ENCODE peak calls at places on chromosomes 11 and 22, in nine cellular contexts. U, M, Y, K, G, S, D, N and T are unnamed samples.

GRCh38 chr11:4891996-4892640 is 10.4 kb downstream of the OR51T1 start:
- DNase-seq in S (no peak), D (no peak), K (peak; percentile 80), G (peak; percentile 10), Y (no peak), M (no peak), N (no peak), U (peak; percentile 90), T (no peak)

GRCh38 chr11:56637500-56637899 is 4.7 kb downstream of the OR5AP2 start:
- DNase-seq in K (no peak), D (no peak), Y (no peak), G (no peak), U (no peak), M (no peak), N (no peak), S (no peak), T (no peak)

GRCh38 chr11:134461621-134462020 is 49.6 kb upstream of the B3GAT1 start:
- DNase-seq in G (no peak), M (no peak), N (no peak), K (no peak), S (no peak), U (no peak), D (no peak), Y (no peak), T (no peak)

GRCh38 chr11:3123316-3123715 is 41.8 kb downstream of the OSBPL5 start:
- DNase-seq in K (no peak), S (peak; percentile 48), D (no peak), Y (no peak), U (peak; percentile 45), N (peak; percentile 71), M (no peak), G (no peak), T (no peak)

GRCh38 chr11:68412593-68413475 is 47.7 kb upstream of the PPP6R3 start:
- DNase-seq in K (no peak), M (no peak), Y (no peak), D (no peak), N (no peak), S (peak; percentile 53), U (peak; percentile 93), G (no peak), T (no peak)

GRCh38 chr11:65351511-65351910 is 3.0 kb upstream of the TIGD3 start:
- DNase-seq in S (no peak), U (no peak), G (no peak), D (no peak), M (no peak), K (no peak), Y (no peak), N (no peak), T (no peak)

GRCh38 chr11:46504817-46505613 is 88.8 kb downstream of the AMBRA1 start:
- DNase-seq in U (peak; percentile 46), S (no peak), M (peak; percentile 36), D (no peak), G (no peak), Y (no peak), N (no peak), K (no peak), T (no peak)

GRCh38 chr22:25702046-25702445 is 39.9 kb upstream of the MYO18B start:
- DNase-seq in D (peak; percentile 30), G (no peak), S (peak; percentile 69), K (peak; percentile 11), U (peak; percentile 36), Y (no peak), N (peak; percentile 61), M (peak; percentile 10), T (no peak)

GRCh38 chr11:118263694-118264567 is at the start of gene MPZL2:
- DNase-seq in N (no peak), K (peak; percentile 95), U (peak; percentile 11), Y (peak; percentile 86), S (no peak), G (peak; percentile 83), M (peak; percentile 69), D (no peak), T (peak; percentile 65)

GRCh38 chr22:49783926-49784629 is 43.6 kb downstream of the BRD1 start:
- DNase-seq in N (no peak), K (no peak), S (peak; percentile 36), G (no peak), U (no peak), M (no peak), D (no peak), Y (no peak), T (no peak)

GRCh38 chr11:113555071-113555739 is 80.0 kb upstream of the DRD2 start:
- DNase-seq in N (no peak), U (no peak), M (no peak), Y (no peak), K (no peak), S (peak; percentile 49), D (no peak), G (no peak), T (no peak)

GRCh38 chr11:33375688-33376311 is 118.6 kb downstream of the HIPK3 start:
- DNase-seq in G (peak; percentile 35), D (peak; percentile 80), M (peak; percentile 16), K (peak; percentile 34), S (peak; percentile 76), U (peak; percentile 71), N (peak; percentile 82), Y (peak; percentile 23), T (no peak)

GRCh38 chr11:63592975-63593395 is 21.2 kb downstream of the PLAAT3 start:
- DNase-seq in U (peak; percentile 56), M (no peak), K (peak; percentile 61), G (no peak), N (peak; percentile 36), D (peak; percentile 33), Y (peak; percentile 44), S (peak; percentile 62), T (no peak)

GRCh38 chr11:132904091-132904490 is 628.2 kb downstream of the OPCML start:
- DNase-seq in M (no peak), U (no peak), K (no peak), Y (no peak), D (no peak), N (no peak), S (no peak), G (no peak), T (no peak)

GRCh38 chr11:132895340-132895739 is 637.0 kb downstream of the OPCML start:
- DNase-seq in U (peak; percentile 18), K (no peak), S (no peak), G (peak; percentile 24), Y (no peak), D (no peak), N (no peak), M (no peak), T (no peak)

GRCh38 chr11:132901638-132902610 is 630.4 kb downstream of the OPCML start:
- DNase-seq in Y (no peak), M (no peak), N (no peak), S (no peak), U (peak; percentile 26), K (no peak), G (no peak), D (no peak), T (no peak)

GRCh38 chr11:132894598-132894997 is 637.7 kb downstream of the OPCML start:
- DNase-seq in G (peak; percentile 56), K (no peak), U (no peak), M (no peak), N (no peak), D (no peak), Y (no peak), S (no peak), T (no peak)

DNA sequence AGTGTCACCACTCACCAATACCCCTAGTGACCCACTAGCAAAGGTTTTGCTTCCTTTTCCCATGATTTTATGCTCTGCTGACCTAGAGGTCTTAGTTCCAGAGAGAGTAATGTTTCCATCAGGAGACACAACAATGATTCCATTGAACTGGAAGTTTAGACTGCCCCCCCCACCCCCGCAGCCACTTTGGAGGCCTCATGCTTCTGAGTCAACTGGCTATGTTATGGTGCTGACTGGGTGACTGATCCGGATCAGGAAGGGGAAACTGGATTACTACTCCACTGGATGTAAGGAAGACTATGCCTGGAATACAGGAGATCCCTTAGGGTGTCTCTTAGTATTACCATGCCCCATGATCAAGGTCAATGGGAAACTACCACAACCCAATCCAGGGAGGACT is 633.6 kb downstream of the OPCML start:
- DNase-seq in N (no peak), U (no peak), K (no peak), M (no peak), G (no peak), S (no peak), D (no peak), Y (no peak), T (no peak)
- H3K9me2 ChIP-seq in N (no peaks in the 10 kb centered on the region), U (no peaks in the 10 kb centered on the region), K (no peaks in the 10 kb centered on the region), M (no peaks in the 10 kb centered on the region), G (no peaks in the 10 kb centered on the region), S (no peaks in the 10 kb centered on the region), D (no peaks in the 10 kb centered on the region), Y (no peaks in the 10 kb centered on the region), T (no peaks in the 10 kb centered on the region)

DNA sequence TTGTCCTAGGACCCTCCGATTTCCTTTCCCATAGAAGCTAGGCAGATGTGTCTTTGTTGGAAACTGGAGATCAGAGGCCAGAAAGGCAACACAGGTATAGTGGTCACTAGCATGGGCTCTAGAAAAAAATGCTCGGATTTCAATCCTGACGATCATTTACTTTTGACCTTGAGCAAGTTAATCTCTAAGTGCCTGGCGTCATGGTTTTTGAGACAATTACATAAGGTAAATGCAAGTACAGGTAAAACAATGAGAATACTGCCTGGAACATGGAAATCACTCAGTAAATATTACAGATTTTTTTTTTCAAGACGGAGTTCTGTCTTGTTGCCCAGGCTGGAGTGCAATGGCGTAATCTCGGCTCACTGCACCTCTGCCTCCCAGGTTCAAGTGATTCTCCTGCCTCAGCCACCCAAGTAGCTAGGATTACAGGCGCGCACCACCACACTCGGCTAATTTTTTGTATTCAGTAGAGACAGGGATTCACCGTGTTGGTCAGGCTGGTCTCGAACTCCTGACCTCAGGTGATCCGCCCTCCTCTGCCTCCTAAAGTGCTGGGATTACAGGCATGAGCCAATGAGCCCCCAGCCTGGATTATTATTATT is 1.1 kb upstream of the DENND5A start:
- DNase-seq in S (no peak), K (no peak), N (no peak), G (peak; percentile 35), Y (no peak), D (no peak), U (no peak), M (no peak), T (no peak)
- H3K9me2 ChIP-seq in S (no peaks in the 10 kb centered on the region), K (no peaks in the 10 kb centered on the region), N (no peaks in the 10 kb centered on the region), G (no peaks in the 10 kb centered on the region), Y (no peaks in the 10 kb centered on the region), D (no peaks in the 10 kb centered on the region), U (no peaks in the 10 kb centered on the region), M (no peaks in the 10 kb centered on the region), T (peaks cover 4% of the 10 kb centered on the region)

DNA sequence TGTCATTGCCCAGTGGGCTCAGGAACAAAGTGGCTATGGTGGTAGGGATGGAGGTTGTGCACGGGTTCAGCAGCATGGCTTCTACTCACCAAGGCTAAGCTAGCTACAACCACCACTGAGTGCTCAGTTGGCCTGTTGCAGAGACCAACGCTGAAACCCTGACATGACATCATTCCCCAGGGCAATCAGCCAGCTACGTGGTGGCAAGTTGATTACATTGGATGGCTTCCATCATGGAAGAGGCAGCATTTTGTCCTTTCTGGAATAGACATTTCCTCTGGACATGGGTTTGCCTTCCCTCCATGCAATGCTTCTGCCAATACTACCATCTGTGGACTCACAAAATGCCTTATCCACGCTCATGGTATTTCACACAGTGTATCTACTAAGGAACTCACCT is 634.3 kb downstream of the OPCML start:
- DNase-seq in S (no peak), D (no peak), U (no peak), Y (no peak), N (no peak), G (no peak), K (no peak), M (no peak), T (no peak)
- H3K9me2 ChIP-seq in S (no peaks in the 10 kb centered on the region), D (no peaks in the 10 kb centered on the region), U (no peaks in the 10 kb centered on the region), Y (no peaks in the 10 kb centered on the region), N (no peaks in the 10 kb centered on the region), G (no peaks in the 10 kb centered on the region), K (no peaks in the 10 kb centered on the region), M (no peaks in the 10 kb centered on the region), T (no peaks in the 10 kb centered on the region)

GRCh38 chr22:17140826-17141771 is 18.0 kb downstream of the HDHD5 start:
- DNase-seq in U (no peak), M (no peak), S (no peak), N (no peak), Y (no peak), G (no peak), K (no peak), D (no peak), T (no peak)
- H3K9me2 ChIP-seq in U (no peaks in the 10 kb centered on the region), M (no peaks in the 10 kb centered on the region), S (no peaks in the 10 kb centered on the region), N (no peaks in the 10 kb centered on the region), Y (no peaks in the 10 kb centered on the region), G (no peaks in the 10 kb centered on the region), K (no peaks in the 10 kb centered on the region), D (no peaks in the 10 kb centered on the region), T (no peaks in the 10 kb centered on the region)